ENCODE peak calls at places on chromosomes 12 and 14, in four cellular contexts. N is GM12878, Z is K562, U is H1. E is an unnamed sample.
A peak's percentile ranks its signal among the peaks of the same experiment; 100 is the strongest.

GRCh38 chr12:109868182-109869051 is 11.9 kb downstream of the GLTP start:
- DNase-seq in N (no peak), Z (no peak), U (no peak), E (no peak)

GRCh38 chr12:13970803-13971202 is 10.6 kb downstream of the GRIN2B start:
- DNase-seq in N (no peak), Z (no peak), U (no peak), E (no peak)

GRCh38 chr12:120368789-120369475 is at the start of gene MSI1:
- DNase-seq in N (no peak), Z (no peak), U (no peak), E (no peak)

GRCh38 chr12:94020335-94020734 is 128.0 kb upstream of the PLXNC1 start:
- DNase-seq in N (no peak), Z (no peak), U (no peak), E (no peak)

GRCh38 chr12:113203852-113204760 is 17.2 kb upstream of the TPCN1 start:
- DNase-seq in N (no peak), Z (no peak), U (no peak), E (no peak)

GRCh38 chr12:69703146-69703642 is 4.1 kb upstream of the BEST3 start:
- DNase-seq in N (no peak), Z (no peak), U (no peak), E (no peak)

GRCh38 chr14:89748004-89748403 is 206.5 kb downstream of the EFCAB11 start:
- DNase-seq in N (no peak), Z (no peak), U (no peak), E (no peak)

GRCh38 chr12:51307655-51308593 is 16.1 kb downstream of the BIN2 start:
- DNase-seq in N (no peak), Z (peak; percentile 22), U (no peak), E (peak; percentile 35)

GRCh38 chr14:52351191-52351560 is 37.1 kb downstream of the PTGER2 start:
- DNase-seq in N (no peak), Z (no peak), U (no peak), E (no peak)

GRCh38 chr14:59904184-59904583 is 15.8 kb upstream of the LRRC9 start:
- DNase-seq in N (no peak), Z (no peak), U (no peak), E (no peak)

GRCh38 chr12:59040651-59041050 is 120.3 kb upstream of the LRIG3 start:
- DNase-seq in N (no peak), Z (no peak), U (no peak), E (no peak)

GRCh38 chr12:57224973-57225679 is 4.4 kb upstream of the SHMT2 start:
- DNase-seq in N (no peak), Z (no peak), U (no peak), E (no peak)

GRCh38 chr12:6530576-6531260 is 3.6 kb upstream of the GAPDH start:
- DNase-seq in N (no peak), Z (no peak), U (no peak), E (no peak)

GRCh38 chr12:131162113-131162512 is 208.4 kb downstream of the ADGRD1 start:
- DNase-seq in N (no peak), Z (no peak), U (no peak), E (no peak)

GRCh38 chr12:104655059-104655609 is 198.4 kb downstream of the CHST11 start:
- DNase-seq in N (no peak), Z (no peak), U (no peak), E (no peak)

GRCh38 chr12:67698711-67699603 is 50.4 kb downstream of the DYRK2 start:
- DNase-seq in N (peak; percentile 98), Z (no peak), U (no peak), E (no peak)

GRCh38 chr12:124928912-124929530 is 14.6 kb upstream of the UBC start:
- DNase-seq in N (no peak), Z (peak; percentile 50), U (no peak), E (no peak)

GRCh38 chr12:69330475-69331473 is 17.4 kb upstream of the LYZ start:
- DNase-seq in N (no peak), Z (peak; percentile 42), U (peak; percentile 41), E (no peak)

GRCh38 chr14:38605193-38606114 is 349.6 kb upstream of the CLEC14A start:
- DNase-seq in N (no peak), Z (no peak), U (no peak), E (no peak)

GRCh38 chr12:26732010-26732908 is 100.7 kb downstream of the ITPR2 start:
- DNase-seq in N (peak; percentile 84), Z (no peak), U (no peak), E (no peak)

GRCh38 chr12:44000309-44000952 is 164.6 kb downstream of the TMEM117 start:
- DNase-seq in N (no peak), Z (peak; percentile 43), U (peak; percentile 56), E (peak; percentile 60)

GRCh38 chr14:51457858-51458562 is 193.7 kb upstream of the FRMD6 start:
- DNase-seq in N (no peak), Z (no peak), U (no peak), E (no peak)

GRCh38 chr12:9327307-9327706 is 119.1 kb upstream of the PZP start:
- DNase-seq in N (no peak), Z (no peak), U (no peak), E (no peak)

GRCh38 chr14:24609667-24610344 is at the start of gene GZMH:
- DNase-seq in N (no peak), Z (no peak), U (no peak), E (no peak)

GRCh38 chr12:24557738-24558137 is 391.2 kb downstream of the BCAT1 start:
- DNase-seq in N (no peak), Z (no peak), U (no peak), E (no peak)
- TF ChIP-seq CTCF in N (no peak), Z (no peak), U (peak; percentile 2), E (no peak)

DNA sequence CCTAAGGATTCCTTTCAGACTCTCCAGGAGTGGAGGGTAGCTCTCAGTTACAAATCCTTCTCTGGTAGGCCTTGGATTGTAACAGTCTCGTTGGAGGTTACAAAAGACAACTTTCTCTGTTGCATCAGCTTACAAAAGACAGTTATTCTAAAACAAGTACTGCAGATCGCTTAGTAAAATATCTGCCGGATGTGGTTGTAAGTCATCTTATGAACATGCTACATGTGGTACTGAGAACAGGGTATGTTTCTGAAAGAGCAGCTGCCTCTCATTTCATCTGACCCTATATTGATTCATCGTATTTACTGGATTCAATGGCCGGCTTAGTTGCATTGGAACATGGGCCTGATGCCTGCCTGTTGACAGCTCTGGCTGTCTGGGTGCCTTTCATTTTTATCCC is 157.4 kb downstream of the PTCSC3 start:
- DNase-seq in N (no peak), Z (no peak), U (no peak), E (no peak)
- TF ChIP-seq EGR1 in N (no peak), Z (no peak), U (no peak), E (no peak)

DNA sequence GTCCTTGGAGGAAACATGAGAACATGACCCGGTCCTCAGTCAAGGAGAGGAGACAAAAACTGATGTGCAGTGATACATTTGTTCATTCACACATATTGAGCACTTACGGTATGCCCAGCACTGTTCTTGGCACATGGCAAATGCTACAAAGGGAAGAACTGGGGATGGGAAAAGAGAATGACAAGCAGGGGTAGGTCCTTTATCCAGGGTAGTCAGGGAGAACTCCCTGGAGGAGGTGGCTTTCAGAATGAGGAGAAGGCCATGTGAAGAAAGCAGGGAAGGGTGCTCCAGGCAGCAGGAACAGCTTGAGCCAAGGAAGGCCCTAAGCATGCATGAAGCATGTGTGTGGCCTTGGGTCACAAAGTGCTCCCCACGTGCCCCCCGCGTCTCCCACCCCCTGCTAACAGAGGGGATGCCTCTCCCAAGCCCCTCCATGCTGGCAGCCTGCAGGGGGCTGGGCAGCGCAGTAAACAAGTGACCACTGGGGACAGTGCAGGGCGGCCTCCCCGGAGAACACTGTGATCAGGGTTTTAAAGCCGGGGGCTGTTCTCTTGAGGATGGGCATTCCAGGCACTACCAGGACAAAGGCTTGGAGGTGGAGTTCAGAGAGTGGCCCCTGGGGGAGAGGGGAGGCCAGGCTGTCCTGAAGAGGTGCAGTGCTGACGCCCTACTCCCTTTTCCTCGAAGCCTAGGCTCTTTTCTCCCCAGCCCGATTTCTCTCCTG is 71.0 kb downstream of the PHETA1 start:
- DNase-seq in N (no peak), Z (no peak), U (no peak), E (no peak)
- TF ChIP-seq CTCF in N (no peak), Z (no peak), U (peak; percentile 45), E (no peak)

GRCh38 chr12:106181416-106182114 is 42.8 kb upstream of the NUAK1 start:
- DNase-seq in N (no peak), Z (no peak), U (no peak), E (no peak)

GRCh38 chr12:106174876-106175275 is 36.1 kb upstream of the NUAK1 start:
- DNase-seq in N (no peak), Z (no peak), U (no peak), E (no peak)

GRCh38 chr12:106173442-106173841 is 34.7 kb upstream of the NUAK1 start:
- DNase-seq in N (no peak), Z (no peak), U (no peak), E (no peak)

GRCh38 chr12:106179086-106179485 is 40.3 kb upstream of the NUAK1 start:
- DNase-seq in N (no peak), Z (no peak), U (no peak), E (no peak)

DNA sequence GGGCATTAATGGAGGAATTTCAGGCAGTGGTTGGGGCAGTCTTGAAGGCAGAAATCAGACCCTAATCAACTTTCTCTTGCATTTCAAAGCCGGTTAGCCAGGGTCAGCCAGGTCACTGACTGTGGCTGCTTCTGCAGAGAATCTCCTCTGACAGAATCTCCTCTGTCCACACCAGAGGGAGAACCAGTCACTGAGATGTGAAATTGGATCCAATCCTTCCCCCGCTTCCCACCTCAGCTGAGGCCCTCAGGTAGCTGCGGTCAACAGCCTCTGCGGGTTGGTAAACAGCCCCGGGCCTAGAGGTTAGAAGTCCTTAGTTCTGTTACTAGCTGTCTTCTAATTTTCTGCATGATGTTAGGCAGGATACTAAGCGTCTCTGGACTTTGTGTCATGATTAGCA is 39.8 kb upstream of the NUAK1 start:
- DNase-seq in N (no peak), Z (no peak), U (no peak), E (no peak)
- TF ChIP-seq EGR1 in N (no peak), Z (no peak), U (no peak), E (no peak)

GRCh38 chr12:56082967-56083366 is 3.0 kb downstream of the ERBB3 start:
- DNase-seq in N (no peak), Z (peak; percentile 50), U (no peak), E (no peak)

GRCh38 chr12:56086608-56087007 is 6.6 kb downstream of the ERBB3 start:
- DNase-seq in N (no peak), Z (peak; percentile 5), U (no peak), E (no peak)

GRCh38 chr12:56087220-56087619 is 7.3 kb downstream of the ERBB3 start:
- DNase-seq in N (no peak), Z (peak; percentile 6), U (no peak), E (no peak)

GRCh38 chr12:56086096-56086495 is 6.1 kb downstream of the ERBB3 start:
- DNase-seq in N (no peak), Z (peak; percentile 8), U (no peak), E (no peak)

DNA sequence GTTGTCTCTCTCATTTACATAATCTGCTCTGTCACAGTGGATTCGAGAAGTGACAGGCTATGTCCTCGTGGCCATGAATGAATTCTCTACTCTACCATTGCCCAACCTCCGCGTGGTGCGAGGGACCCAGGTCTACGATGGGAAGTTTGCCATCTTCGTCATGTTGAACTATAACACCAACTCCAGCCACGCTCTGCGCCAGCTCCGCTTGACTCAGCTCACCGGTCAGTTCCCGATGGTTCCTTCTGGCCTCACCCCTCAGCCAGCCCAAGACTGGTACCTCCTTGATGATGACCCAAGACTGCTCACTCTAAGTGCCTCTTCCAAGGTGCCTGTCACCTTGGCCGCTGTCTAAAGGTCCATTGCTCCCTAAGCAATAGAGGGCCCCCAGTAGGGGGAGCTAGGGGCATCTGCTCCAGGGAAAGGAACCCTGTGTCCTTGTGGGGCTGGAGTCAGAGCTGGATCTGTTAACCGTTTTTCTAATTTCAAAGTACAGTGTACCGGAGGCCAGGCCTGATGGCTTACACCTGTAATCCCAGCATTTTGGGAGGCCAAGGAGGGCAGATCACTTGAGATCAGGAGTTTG is 5.1 kb downstream of the ERBB3 start:
- DNase-seq in N (no peak), Z (peak; percentile 80), U (no peak), E (no peak)
- TF ChIP-seq CTCF in N (peak; percentile 32), Z (peak; percentile 81), U (peak; percentile 75), E (peak; percentile 21)

GRCh38 chr14:75425443-75425842 is 2.4 kb upstream of the JDP2 start:
- DNase-seq in N (no peak), Z (no peak), U (no peak), E (no peak)
- TF ChIP-seq EGR1 in N (no peak), Z (no peak), U (no peak), E (no peak)